ENCODE peak calls at places on chromosomes 12 and 14, in six cellular contexts. P is uterus; U is Peyer's patch; F is tibial nerve; M is PC-9; W is CD8-positive, alpha-beta T cell. H is an unnamed sample. For H3K4me1, the result is how much of the 10 kb centered on the place peaks cover.

GRCh38 chr12:71455028-71455737 is 15.6 kb downstream of the LGR5 start:
- DNase-seq in P (no peak), U (no peak), F (no peak), M (no peak), W (no peak), H (no peak)

GRCh38 chr12:100799770-100800169 is 5.2 kb downstream of the ANO4 start:
- DNase-seq in P (no peak), U (no peak), F (no peak), M (no peak), W (no peak), H (no peak)

GRCh38 chr14:44379292-44379977 is 127.6 kb downstream of the FSCB start:
- DNase-seq in P (no peak), U (no peak), F (no peak), M (no peak), W (no peak), H (no peak)

GRCh38 chr12:108730337-108731104 is 797 bp downstream of the CORO1C start:
- DNase-seq in P (peak), U (peak), F (peak), M (peak), W (peak), H (peak)

GRCh38 chr14:42027271-42027670 is 420.6 kb downstream of the LRFN5 start:
- DNase-seq in P (no peak), U (no peak), F (no peak), M (no peak), W (no peak), H (no peak)

GRCh38 chr14:61927015-61927414 is 164.8 kb downstream of the SNAPC1 start:
- DNase-seq in P (no peak), U (no peak), F (no peak), M (peak), W (no peak), H (no peak)

GRCh38 chr12:55997535-55997859 is 421 bp downstream of the SUOX start:
- DNase-seq in P (no peak), U (no peak), F (no peak), M (peak), W (no peak), H (no peak)

GRCh38 chr12:79691299-79692248 is 810 bp upstream of the PAWR start:
- DNase-seq in P (no peak), U (no peak), F (no peak), M (peak), W (no peak), H (no peak)

GRCh38 chr12:71415336-71416231 is 24.0 kb upstream of the LGR5 start:
- DNase-seq in P (no peak), U (no peak), F (no peak), M (peak), W (no peak), H (no peak)

GRCh38 chr12:93825501-93825888 is 148.3 kb downstream of the CRADD start:
- DNase-seq in P (no peak), U (no peak), F (no peak), M (no peak), W (no peak), H (no peak)

GRCh38 chr12:82555699-82556098 is 131.0 kb upstream of the TMTC2 start:
- DNase-seq in P (no peak), U (no peak), F (no peak), M (no peak), W (no peak), H (no peak)

GRCh38 chr14:45906257-45906656 is 653.3 kb upstream of the MIS18BP1 start:
- DNase-seq in P (no peak), U (no peak), F (no peak), M (no peak), W (no peak), H (no peak)

GRCh38 chr14:101711041-101711861 is 50.3 kb upstream of the PPP2R5C start:
- DNase-seq in P (no peak), U (no peak), F (no peak), M (no peak), W (no peak), H (no peak)

GRCh38 chr14:65168840-65169239 is 66.5 kb upstream of the MAX start:
- DNase-seq in P (no peak), U (no peak), F (no peak), M (no peak), W (no peak), H (no peak)

GRCh38 chr12:52351196-52352059 is 15.9 kb downstream of the KRT85 start:
- DNase-seq in P (no peak), U (no peak), F (no peak), M (no peak), W (peak), H (no peak)

GRCh38 chr14:69237142-69237541 is 22.8 kb upstream of the GALNT16 start:
- DNase-seq in P (no peak), U (no peak), F (no peak), M (no peak), W (no peak), H (no peak)

GRCh38 chr14:72651081-72651480 is 242.8 kb downstream of the DPF3 start:
- DNase-seq in P (no peak), U (no peak), F (no peak), M (no peak), W (no peak), H (no peak)

GRCh38 chr14:89252887-89253532 is 164.0 kb downstream of the FOXN3 start:
- DNase-seq in P (no peak), U (no peak), F (no peak), M (no peak), W (no peak), H (peak)

GRCh38 chr14:36493761-36494160 is 26.3 kb downstream of the NKX2-1 start:
- DNase-seq in P (no peak), U (no peak), F (no peak), M (no peak), W (no peak), H (no peak)

GRCh38 chr12:26251600-26251999 is 56.2 kb downstream of the SSPN start:
- DNase-seq in P (peak), U (no peak), F (no peak), M (no peak), W (no peak), H (no peak)

GRCh38 chr12:105986779-105987686 is 151.7 kb downstream of the NUAK1 start:
- DNase-seq in P (no peak), U (no peak), F (no peak), M (no peak), W (no peak), H (no peak)

GRCh38 chr14:53539489-53540126 is 386.5 kb upstream of the DDHD1 start:
- DNase-seq in P (peak), U (peak), F (peak), M (peak), W (peak), H (no peak)

GRCh38 chr14:105015905-105016304 is 5.0 kb downstream of the CDCA4 start:
- DNase-seq in P (no peak), U (no peak), F (no peak), M (no peak), W (no peak), H (no peak)
- H3K4me1 ChIP-seq in P (under half), U (under half), F (under half), M (under half), W (under half), H (under half)

GRCh38 chr12:4307593-4308333 is 13.2 kb upstream of the TIGAR start:
- DNase-seq in P (peak), U (peak), F (peak), M (peak), W (no peak), H (no peak)

GRCh38 chr12:4308334-4308960 is 12.6 kb upstream of the TIGAR start:
- DNase-seq in P (no peak), U (no peak), F (no peak), M (peak), W (no peak), H (no peak)

DNA sequence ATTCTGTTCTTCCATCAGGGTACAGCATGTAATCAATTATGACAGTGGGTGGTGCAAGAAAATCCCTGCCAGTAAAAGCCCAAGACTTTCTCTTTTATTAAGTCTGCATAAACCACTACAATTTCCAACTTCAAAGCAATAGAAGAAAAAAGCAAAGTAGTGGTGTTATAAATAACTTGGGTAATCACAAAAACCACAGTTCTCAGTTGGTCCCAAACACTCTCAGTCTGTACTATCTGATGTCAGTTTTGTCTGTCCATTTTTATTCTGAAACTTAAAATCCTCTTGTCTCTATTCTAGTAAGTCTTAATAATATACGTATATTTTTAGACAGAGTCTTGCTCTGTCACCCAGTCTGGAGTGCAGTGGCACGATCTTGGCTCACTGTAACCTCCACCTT is 8.8 kb upstream of the TIGAR start:
- DNase-seq in P (no peak), U (no peak), F (no peak), M (no peak), W (no peak), H (no peak)
- H3K4me1 ChIP-seq in P (under half), U (under half), F (under half), M (under half), W (under half), H (under half)

GRCh38 chr12:14558377-14559051 is 9.2 kb downstream of the PLBD1 start:
- DNase-seq in P (no peak), U (no peak), F (no peak), M (no peak), W (no peak), H (no peak)
- H3K4me1 ChIP-seq in P (under half), U (under half), F (under half), M (under half), W (under half), H (under half)

GRCh38 chr14:94571950-94572349 is 9.3 kb upstream of the SERPINA5 start:
- DNase-seq in P (no peak), U (no peak), F (no peak), M (no peak), W (no peak), H (no peak)
- H3K4me1 ChIP-seq in P (under half), U (under half), F (under half), M (under half), W (under half), H (under half)

GRCh38 chr12:54262403-54262925 is 17.5 kb downstream of the CBX5 start:
- DNase-seq in P (no peak), U (no peak), F (no peak), M (no peak), W (no peak), H (no peak)

GRCh38 chr12:54258286-54258685 is 21.6 kb downstream of the CBX5 start:
- DNase-seq in P (no peak), U (no peak), F (no peak), M (no peak), W (no peak), H (no peak)

GRCh38 chr12:54265364-54265812 is 14.5 kb downstream of the CBX5 start:
- DNase-seq in P (no peak), U (no peak), F (no peak), M (no peak), W (no peak), H (no peak)

GRCh38 chr12:54259194-54260011 is 20.5 kb downstream of the CBX5 start:
- DNase-seq in P (peak), U (no peak), F (peak), M (no peak), W (peak), H (peak)

GRCh38 chr12:54261817-54262402 is 18.0 kb downstream of the CBX5 start:
- DNase-seq in P (no peak), U (no peak), F (no peak), M (no peak), W (no peak), H (no peak)
- H3K4me1 ChIP-seq in P (under half), U (under half), F (under half), M (under half), W (under half), H (under half)

GRCh38 chr14:105480165-105480564 is 5.5 kb downstream of the CRIP2 start:
- DNase-seq in P (no peak), U (no peak), F (no peak), M (no peak), W (no peak), H (no peak)

GRCh38 chr14:105476937-105477658 is 2.5 kb downstream of the CRIP2 start:
- DNase-seq in P (no peak), U (no peak), F (no peak), M (no peak), W (no peak), H (no peak)

GRCh38 chr14:105479438-105480164 is 5.0 kb downstream of the CRIP2 start:
- DNase-seq in P (no peak), U (no peak), F (no peak), M (no peak), W (no peak), H (no peak)

GRCh38 chr14:105477659-105478623 is 3.3 kb downstream of the CRIP2 start:
- DNase-seq in P (no peak), U (no peak), F (no peak), M (no peak), W (peak), H (no peak)

GRCh38 chr14:105478624-105479305 is 4.1 kb downstream of the CRIP2 start:
- DNase-seq in P (no peak), U (no peak), F (no peak), M (no peak), W (no peak), H (no peak)
- H3K4me1 ChIP-seq in P (under half), U (half or more), F (half or more), M (under half), W (half or more), H (half or more)

GRCh38 chr12:96237465-96238077 is 43.4 kb downstream of the ELK3 start:
- DNase-seq in P (peak), U (no peak), F (no peak), M (peak), W (peak), H (peak)

GRCh38 chr12:96235497-96235826 is 41.3 kb downstream of the ELK3 start:
- DNase-seq in P (no peak), U (no peak), F (no peak), M (no peak), W (no peak), H (no peak)

GRCh38 chr12:96237035-96237434 is 42.9 kb downstream of the ELK3 start:
- DNase-seq in P (no peak), U (no peak), F (no peak), M (no peak), W (no peak), H (peak)

GRCh38 chr12:96234591-96235496 is 40.7 kb downstream of the ELK3 start:
- DNase-seq in P (peak), U (no peak), F (no peak), M (no peak), W (no peak), H (peak)

DNA sequence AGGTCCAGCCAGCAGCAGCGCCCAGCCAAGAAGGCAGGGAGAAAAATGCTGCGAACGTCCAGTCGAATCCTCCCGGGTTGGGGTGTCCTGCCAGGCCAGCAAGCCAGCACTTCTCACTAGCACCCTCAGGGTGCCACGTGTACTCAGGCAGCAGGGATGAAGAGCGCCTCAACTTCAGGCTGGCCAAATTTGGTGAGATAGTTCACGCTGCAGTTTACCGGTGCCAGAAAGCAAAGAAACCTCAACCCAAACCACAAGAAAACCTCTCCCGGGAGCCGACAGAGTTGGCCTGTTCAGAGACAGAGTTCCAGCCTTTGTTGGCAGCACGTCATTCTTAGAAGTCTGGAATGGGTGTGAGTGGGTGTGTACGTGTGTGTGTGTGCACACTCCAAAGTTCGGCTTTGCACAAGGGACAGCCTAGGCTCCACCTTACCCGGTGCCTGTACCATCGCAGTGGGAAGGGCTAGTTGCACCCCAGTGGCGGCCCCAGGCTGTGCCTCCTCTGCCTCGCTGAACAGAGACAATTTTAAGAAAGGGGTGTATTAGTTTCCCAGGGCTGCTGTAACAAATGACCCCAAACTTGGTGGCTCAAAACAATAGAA is 42.1 kb downstream of the ELK3 start:
- DNase-seq in P (peak), U (no peak), F (no peak), M (no peak), W (no peak), H (no peak)
- H3K4me1 ChIP-seq in P (half or more), U (under half), F (under half), M (under half), W (under half), H (under half)

DNA sequence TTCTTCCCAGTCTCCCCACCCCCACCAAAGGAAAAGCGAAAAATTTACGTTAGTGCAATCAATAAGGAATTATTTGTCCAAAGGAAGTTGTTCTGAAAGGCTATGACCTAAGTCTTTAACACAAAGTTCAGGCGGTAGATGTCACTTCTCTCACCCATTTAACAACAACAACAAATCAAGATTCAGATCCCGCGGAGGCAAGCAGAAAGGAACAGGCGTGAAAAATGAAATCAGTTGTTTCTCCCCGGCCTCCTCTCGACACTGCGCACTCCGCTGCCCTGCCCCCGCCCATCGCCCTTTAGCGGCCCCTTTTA is 1.4 kb downstream of the DENND5B start:
- DNase-seq in P (no peak), U (no peak), F (no peak), M (peak), W (no peak), H (no peak)
- H3K4me1 ChIP-seq in P (under half), U (under half), F (under half), M (under half), W (under half), H (under half)

H was measured in ascending aorta.